ENCODE peak calls at places on chromosome X, in seven cellular contexts. F, J, Z, P, E, S and A are unnamed samples.

GRCh38 chrX:104122829-104123228 is 10.5 kb downstream of the ZCCHC18 start:
- DNase-seq in P (no peak), F (no peak), E (no peak), S (no peak), Z (no peak), J (no peak), A (no peak)

GRCh38 chrX:155993421-155993820 is 4.1 kb upstream of the IL9R start:
- DNase-seq in J (no peak), F (no peak), Z (no peak), S (no peak), E (no peak), P (no peak), A (no peak)

GRCh38 chrX:1274786-1275185 is 6.2 kb downstream of the CSF2RA start:
- DNase-seq in E (no peak), J (no peak), F (no peak), P (no peak), S (no peak), Z (no peak), A (no peak)

GRCh38 chrX:30618160-30618765 is 35.0 kb upstream of the GK start:
- DNase-seq in F (no peak), P (no peak), S (no peak), Z (peak; percentile 51), E (no peak), J (peak; percentile 7), A (peak; percentile 24)

GRCh38 chrX:23656684-23657083 is 10.6 kb upstream of the PRDX4 start:
- DNase-seq in F (no peak), S (no peak), J (no peak), E (no peak), P (no peak), Z (no peak), A (peak; percentile 21)

GRCh38 chrX:26387906-26388305 is 171.9 kb downstream of the MAGEB5 start:
- DNase-seq in P (no peak), J (no peak), E (no peak), Z (no peak), F (no peak), S (no peak), A (no peak)

GRCh38 chrX:25968920-25969319 is 169.2 kb upstream of the MAGEB18 start:
- DNase-seq in E (no peak), J (peak; percentile 52), S (no peak), P (no peak), Z (peak; percentile 64), F (no peak), A (peak; percentile 86)

GRCh38 chrX:115895678-115896329 is 274.7 kb upstream of the AGTR2 start:
- DNase-seq in E (no peak), J (no peak), P (no peak), Z (peak; percentile 30), S (no peak), F (no peak), A (no peak)

GRCh38 chrX:149060921-149061320 is 444.2 kb downstream of the IDS start:
- DNase-seq in F (no peak), P (no peak), Z (no peak), E (no peak), J (no peak), S (no peak), A (no peak)

GRCh38 chrX:41475166-41475565 is 28.0 kb downstream of the NYX start:
- DNase-seq in F (no peak), P (no peak), Z (peak; percentile 86), S (no peak), E (no peak), J (peak; percentile 44), A (peak; percentile 94)

GRCh38 chrX:153885968-153886903 is at the start of gene L1CAM:
- DNase-seq in J (peak; percentile 56), Z (peak; percentile 58), E (no peak), F (peak; percentile 30), S (peak; percentile 25), P (peak; percentile 34), A (no peak)

GRCh38 chrX:119573840-119574393 is 446 bp upstream of the UBE2A start:
- DNase-seq in F (no peak), S (no peak), Z (peak; percentile 42), P (no peak), J (peak; percentile 20), E (peak; percentile 28), A (peak; percentile 72)

GRCh38 chrX:66021758-66022741 is 17.8 kb downstream of the VSIG4 start:
- DNase-seq in P (no peak), S (no peak), J (no peak), Z (no peak), F (no peak), E (no peak), A (no peak)

GRCh38 chrX:113059714-113060113 is 219.1 kb upstream of the AMOT start:
- DNase-seq in P (no peak), Z (no peak), J (no peak), F (no peak), E (no peak), S (no peak), A (no peak)

GRCh38 chrX:1212532-1212931 is at the start of gene CRLF2:
- DNase-seq in F (no peak), P (peak; percentile 60), E (peak; percentile 58), S (peak; percentile 13), Z (no peak), J (no peak), A (no peak)

GRCh38 chrX:100591256-100592051 is 6.7 kb downstream of the TNMD start:
- DNase-seq in F (no peak), E (no peak), J (no peak), S (no peak), P (no peak), Z (no peak), A (no peak)

GRCh38 chrX:46551494-46552128 is 6.4 kb upstream of the ZNF674 start:
- DNase-seq in Z (peak; percentile 68), E (no peak), J (peak; percentile 27), P (no peak), F (no peak), S (no peak), A (peak; percentile 94)